ENCODE peak calls at places on chromosomes 11 and 22, in seven cellular contexts. One of them, this sample, is unnamed.

GRCh38 chr11:26199341-26199740 is 132.6 kb upstream of the ANO3 start:
- DNase-seq in Caco-2: no peak
- DNase-seq in tibial nerve: no peak
- DNase-seq in pancreas: no peak
- DNase-seq in fibroblast of pulmonary artery: no peak
- DNase-seq in tibial artery: no peak
- DNase-seq in mammary epithelial cell: no peak
- DNase-seq in this sample: no peak

GRCh38 chr11:106937113-106937512 is 81.2 kb downstream of the GUCY1A2 start:
- DNase-seq in Caco-2: no peak
- DNase-seq in tibial nerve: no peak
- DNase-seq in pancreas: no peak
- DNase-seq in fibroblast of pulmonary artery: no peak
- DNase-seq in tibial artery: no peak
- DNase-seq in mammary epithelial cell: no peak
- DNase-seq in this sample: no peak

GRCh38 chr22:30305519-30305905 is 16.2 kb upstream of the CASTOR1 start:
- DNase-seq in Caco-2: no peak
- DNase-seq in tibial nerve: peak
- DNase-seq in pancreas: no peak
- DNase-seq in fibroblast of pulmonary artery: peak
- DNase-seq in tibial artery: peak
- DNase-seq in mammary epithelial cell: no peak
- DNase-seq in this sample: no peak

GRCh38 chr11:106395716-106396349 is 318.4 kb downstream of the AASDHPPT start:
- DNase-seq in Caco-2: no peak
- DNase-seq in tibial nerve: no peak
- DNase-seq in pancreas: no peak
- DNase-seq in fibroblast of pulmonary artery: no peak
- DNase-seq in tibial artery: no peak
- DNase-seq in mammary epithelial cell: peak
- DNase-seq in this sample: no peak

GRCh38 chr11:125063429-125064043 is 431 bp downstream of the SLC37A2 start:
- DNase-seq in Caco-2: no peak
- DNase-seq in tibial nerve: no peak
- DNase-seq in pancreas: peak
- DNase-seq in fibroblast of pulmonary artery: no peak
- DNase-seq in tibial artery: no peak
- DNase-seq in mammary epithelial cell: no peak
- DNase-seq in this sample: no peak

GRCh38 chr22:24421428-24421931 is 5.9 kb upstream of the ADORA2A start:
- DNase-seq in Caco-2: peak
- DNase-seq in tibial nerve: no peak
- DNase-seq in pancreas: no peak
- DNase-seq in fibroblast of pulmonary artery: no peak
- DNase-seq in tibial artery: no peak
- DNase-seq in mammary epithelial cell: no peak
- DNase-seq in this sample: peak

GRCh38 chr11:100890779-100891178 is 203.7 kb downstream of the ARHGAP42 start:
- DNase-seq in Caco-2: no peak
- DNase-seq in tibial nerve: no peak
- DNase-seq in pancreas: no peak
- DNase-seq in fibroblast of pulmonary artery: peak
- DNase-seq in tibial artery: no peak
- DNase-seq in mammary epithelial cell: no peak
- DNase-seq in this sample: no peak

GRCh38 chr11:12224537-12224893 is 114.1 kb downstream of the MICAL2 start:
- DNase-seq in Caco-2: no peak
- DNase-seq in tibial nerve: peak
- DNase-seq in pancreas: no peak
- DNase-seq in fibroblast of pulmonary artery: peak
- DNase-seq in tibial artery: peak
- DNase-seq in mammary epithelial cell: peak
- DNase-seq in this sample: no peak

GRCh38 chr22:36244522-36245391 is 5.4 kb upstream of the APOL2 start:
- DNase-seq in Caco-2: no peak
- DNase-seq in tibial nerve: no peak
- DNase-seq in pancreas: no peak
- DNase-seq in fibroblast of pulmonary artery: peak
- DNase-seq in tibial artery: no peak
- DNase-seq in mammary epithelial cell: no peak
- DNase-seq in this sample: no peak

GRCh38 chr11:127395034-127395433 is 394.5 kb upstream of the KIRREL3 start:
- DNase-seq in Caco-2: no peak
- DNase-seq in tibial nerve: no peak
- DNase-seq in pancreas: no peak
- DNase-seq in fibroblast of pulmonary artery: no peak
- DNase-seq in tibial artery: no peak
- DNase-seq in mammary epithelial cell: no peak
- DNase-seq in this sample: no peak

GRCh38 chr11:995752-996420 is 40.6 kb downstream of the MUC6 start:
- DNase-seq in Caco-2: no peak
- DNase-seq in tibial nerve: no peak
- DNase-seq in pancreas: peak
- DNase-seq in fibroblast of pulmonary artery: peak
- DNase-seq in tibial artery: no peak
- DNase-seq in mammary epithelial cell: no peak
- DNase-seq in this sample: no peak

GRCh38 chr22:50199836-50200332 is 927 bp upstream of the SELENOO start:
- DNase-seq in Caco-2: no peak
- DNase-seq in tibial nerve: no peak
- DNase-seq in pancreas: no peak
- DNase-seq in fibroblast of pulmonary artery: no peak
- DNase-seq in tibial artery: no peak
- DNase-seq in mammary epithelial cell: no peak
- DNase-seq in this sample: no peak

DNA sequence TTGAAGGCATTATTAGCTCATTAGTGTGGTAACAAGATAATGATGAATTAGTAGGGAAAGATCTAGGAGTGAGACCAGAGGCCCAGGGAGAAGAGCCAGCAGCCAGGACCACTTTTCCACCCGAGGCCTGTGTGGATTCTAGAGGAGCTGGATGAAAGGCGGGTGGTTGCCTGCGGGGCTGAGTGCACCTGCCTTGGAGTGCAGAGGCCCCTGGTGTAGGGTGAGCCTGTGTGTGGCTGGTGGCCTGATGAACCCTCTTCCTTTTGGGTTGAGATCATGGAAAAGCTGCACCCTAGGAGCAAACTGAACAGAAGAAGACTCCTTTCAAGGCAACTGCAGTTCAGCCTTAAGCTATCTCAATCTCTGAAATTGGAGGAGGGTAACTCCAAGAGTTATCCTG is 5.9 kb upstream of the TP53AIP1 start:
- DNase-seq in Caco-2: peak
- DNase-seq in tibial nerve: no peak
- DNase-seq in pancreas: no peak
- DNase-seq in fibroblast of pulmonary artery: no peak
- DNase-seq in tibial artery: no peak
- DNase-seq in mammary epithelial cell: no peak
- DNase-seq in this sample: peak
- TF ChIP-seq CTCF in Caco-2: peak
- TF ChIP-seq CTCF in tibial nerve: peak
- TF ChIP-seq CTCF in pancreas: no peak
- TF ChIP-seq CTCF in fibroblast of pulmonary artery: no peak
- TF ChIP-seq CTCF in tibial artery: peak
- TF ChIP-seq CTCF in mammary epithelial cell: peak
- TF ChIP-seq CTCF in this sample: no peak

GRCh38 chr11:41498726-41499125 is 39.3 kb upstream of the LRRC4C start:
- DNase-seq in Caco-2: no peak
- DNase-seq in tibial nerve: no peak
- DNase-seq in pancreas: no peak
- DNase-seq in fibroblast of pulmonary artery: peak
- DNase-seq in tibial artery: no peak
- DNase-seq in mammary epithelial cell: no peak
- DNase-seq in this sample: no peak
- TF ChIP-seq CTCF in Caco-2: peak
- TF ChIP-seq CTCF in tibial nerve: no peak
- TF ChIP-seq CTCF in pancreas: no peak
- TF ChIP-seq CTCF in fibroblast of pulmonary artery: peak
- TF ChIP-seq CTCF in tibial artery: no peak
- TF ChIP-seq CTCF in mammary epithelial cell: peak
- TF ChIP-seq CTCF in this sample: no peak

DNA sequence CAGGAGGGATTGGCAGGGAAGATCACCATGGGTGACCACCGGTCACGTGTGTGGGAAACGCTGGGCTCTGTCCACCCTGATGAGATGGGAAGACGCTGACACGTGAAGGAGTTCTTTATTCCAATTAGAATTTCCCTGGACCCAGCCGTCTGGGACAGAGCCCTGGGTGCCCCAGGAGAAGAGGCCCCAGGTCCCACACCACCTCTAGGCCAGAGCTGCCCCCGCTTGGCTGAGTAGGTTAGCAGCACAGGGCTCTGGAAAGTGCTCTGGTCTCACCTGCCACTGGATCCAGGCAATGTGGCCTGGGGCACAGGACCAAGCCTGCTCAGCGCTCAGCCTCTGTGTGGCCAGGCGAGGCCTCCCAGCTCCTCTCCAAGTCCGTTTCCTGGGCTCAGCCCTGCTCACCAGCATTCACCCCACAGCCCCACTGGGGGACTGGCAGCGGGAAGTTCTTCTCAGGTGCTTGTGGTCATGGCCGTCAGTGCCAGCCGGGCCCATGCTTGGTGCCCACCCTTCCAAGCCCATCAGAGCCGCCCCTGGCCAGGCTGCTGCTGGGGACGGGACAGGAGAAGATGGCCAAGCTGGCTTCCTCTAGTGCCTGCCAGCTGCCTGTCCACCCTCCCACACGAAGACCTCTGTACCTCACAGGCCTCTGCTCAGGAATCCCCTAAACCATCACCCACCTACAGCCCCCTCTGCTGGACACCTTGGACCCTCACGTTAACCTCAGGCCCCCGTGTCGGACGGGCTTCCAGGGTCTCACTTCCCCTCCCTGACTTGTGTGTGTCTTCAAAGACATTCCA is 62.5 kb upstream of the FGF3 start:
- DNase-seq in Caco-2: peak
- DNase-seq in tibial nerve: no peak
- DNase-seq in pancreas: no peak
- DNase-seq in fibroblast of pulmonary artery: no peak
- DNase-seq in tibial artery: no peak
- DNase-seq in mammary epithelial cell: no peak
- DNase-seq in this sample: no peak
- TF ChIP-seq CTCF in Caco-2: no peak
- TF ChIP-seq CTCF in tibial nerve: no peak
- TF ChIP-seq CTCF in pancreas: no peak
- TF ChIP-seq CTCF in fibroblast of pulmonary artery: peak
- TF ChIP-seq CTCF in tibial artery: no peak
- TF ChIP-seq CTCF in mammary epithelial cell: no peak
- TF ChIP-seq CTCF in this sample: no peak

GRCh38 chr22:19998232-19998951 is 18.2 kb downstream of the ARVCF start:
- DNase-seq in Caco-2: no peak
- DNase-seq in tibial nerve: no peak
- DNase-seq in pancreas: no peak
- DNase-seq in fibroblast of pulmonary artery: no peak
- DNase-seq in tibial artery: peak
- DNase-seq in mammary epithelial cell: no peak
- DNase-seq in this sample: no peak

GRCh38 chr22:19998991-19999820 is 17.4 kb downstream of the ARVCF start:
- DNase-seq in Caco-2: no peak
- DNase-seq in tibial nerve: no peak
- DNase-seq in pancreas: no peak
- DNase-seq in fibroblast of pulmonary artery: no peak
- DNase-seq in tibial artery: peak
- DNase-seq in mammary epithelial cell: no peak
- DNase-seq in this sample: no peak

GRCh38 chr22:20002098-20002497 is 14.5 kb downstream of the ARVCF start:
- DNase-seq in Caco-2: no peak
- DNase-seq in tibial nerve: no peak
- DNase-seq in pancreas: no peak
- DNase-seq in fibroblast of pulmonary artery: no peak
- DNase-seq in tibial artery: peak
- DNase-seq in mammary epithelial cell: no peak
- DNase-seq in this sample: no peak

GRCh38 chr22:20001082-20001638 is 15.5 kb downstream of the ARVCF start:
- DNase-seq in Caco-2: no peak
- DNase-seq in tibial nerve: no peak
- DNase-seq in pancreas: no peak
- DNase-seq in fibroblast of pulmonary artery: no peak
- DNase-seq in tibial artery: peak
- DNase-seq in mammary epithelial cell: no peak
- DNase-seq in this sample: no peak

GRCh38 chr22:20000246-20001081 is 16.2 kb downstream of the ARVCF start:
- DNase-seq in Caco-2: no peak
- DNase-seq in tibial nerve: no peak
- DNase-seq in pancreas: no peak
- DNase-seq in fibroblast of pulmonary artery: no peak
- DNase-seq in tibial artery: peak
- DNase-seq in mammary epithelial cell: no peak
- DNase-seq in this sample: no peak
- TF ChIP-seq CTCF in Caco-2: no peak
- TF ChIP-seq CTCF in tibial nerve: no peak
- TF ChIP-seq CTCF in pancreas: no peak
- TF ChIP-seq CTCF in fibroblast of pulmonary artery: no peak
- TF ChIP-seq CTCF in tibial artery: no peak
- TF ChIP-seq CTCF in mammary epithelial cell: no peak
- TF ChIP-seq CTCF in this sample: no peak

GRCh38 chr11:19816040-19816439 is 103.4 kb downstream of the NAV2 start:
- DNase-seq in Caco-2: no peak
- DNase-seq in tibial nerve: no peak
- DNase-seq in pancreas: peak
- DNase-seq in fibroblast of pulmonary artery: no peak
- DNase-seq in tibial artery: peak
- DNase-seq in mammary epithelial cell: no peak
- DNase-seq in this sample: no peak

GRCh38 chr11:19812096-19812495 is 99.5 kb downstream of the NAV2 start:
- DNase-seq in Caco-2: no peak
- DNase-seq in tibial nerve: no peak
- DNase-seq in pancreas: no peak
- DNase-seq in fibroblast of pulmonary artery: no peak
- DNase-seq in tibial artery: no peak
- DNase-seq in mammary epithelial cell: no peak
- DNase-seq in this sample: no peak

GRCh38 chr11:19813158-19813879 is 100.7 kb downstream of the NAV2 start:
- DNase-seq in Caco-2: no peak
- DNase-seq in tibial nerve: no peak
- DNase-seq in pancreas: no peak
- DNase-seq in fibroblast of pulmonary artery: no peak
- DNase-seq in tibial artery: no peak
- DNase-seq in mammary epithelial cell: no peak
- DNase-seq in this sample: no peak

GRCh38 chr11:19812710-19813109 is 100.1 kb downstream of the NAV2 start:
- DNase-seq in Caco-2: no peak
- DNase-seq in tibial nerve: no peak
- DNase-seq in pancreas: no peak
- DNase-seq in fibroblast of pulmonary artery: no peak
- DNase-seq in tibial artery: no peak
- DNase-seq in mammary epithelial cell: no peak
- DNase-seq in this sample: no peak

DNA sequence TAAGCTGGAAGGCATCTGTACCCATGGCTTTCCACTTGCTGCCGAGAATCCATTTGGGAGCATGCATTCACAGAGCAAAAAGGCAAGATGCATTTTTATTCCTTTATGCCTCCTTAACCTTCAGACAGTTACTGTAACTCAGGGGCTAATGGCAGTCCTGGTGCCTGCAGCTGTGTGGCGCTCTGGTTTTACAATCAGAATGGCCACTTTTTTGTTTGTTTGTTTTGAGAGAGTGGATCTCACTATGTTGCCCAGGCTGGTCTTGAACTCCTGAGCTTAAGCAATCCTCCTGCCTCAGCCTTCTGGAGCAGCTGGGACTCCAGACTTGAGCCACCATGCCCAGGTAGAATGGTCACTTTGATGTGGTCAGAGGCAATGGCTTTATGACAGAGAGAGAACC is 101.8 kb downstream of the NAV2 start:
- DNase-seq in Caco-2: no peak
- DNase-seq in tibial nerve: no peak
- DNase-seq in pancreas: no peak
- DNase-seq in fibroblast of pulmonary artery: no peak
- DNase-seq in tibial artery: no peak
- DNase-seq in mammary epithelial cell: no peak
- DNase-seq in this sample: no peak
- TF ChIP-seq CTCF in Caco-2: no peak
- TF ChIP-seq CTCF in tibial nerve: no peak
- TF ChIP-seq CTCF in pancreas: no peak
- TF ChIP-seq CTCF in fibroblast of pulmonary artery: peak
- TF ChIP-seq CTCF in tibial artery: no peak
- TF ChIP-seq CTCF in mammary epithelial cell: peak
- TF ChIP-seq CTCF in this sample: no peak